ENCODE peak calls at places on chromosomes 6 and 20, in six cellular contexts. One of them, this sample, is unnamed.

GRCh38 chr6:15504581-15505350 is 158.1 kb downstream of the DTNBP1 start:
- ATAC-seq in body of pancreas: peak
- ATAC-seq in gastrocnemius medialis: peak
- ATAC-seq in heart left ventricle: peak
- ATAC-seq in right lobe of liver: peak
- ATAC-seq in A549: no peak
- ATAC-seq in this sample: peak

GRCh38 chr20:33280000-33280680 is 2.9 kb upstream of the BPIFB1 start:
- ATAC-seq in A549: no peak
- ATAC-seq in heart left ventricle: no peak
- ATAC-seq in body of pancreas: no peak
- ATAC-seq in right lobe of liver: no peak
- ATAC-seq in gastrocnemius medialis: no peak
- ATAC-seq in this sample: no peak

GRCh38 chr20:58760881-58761280 is 68.3 kb downstream of the NPEPL1 start:
- ATAC-seq in A549: no peak
- ATAC-seq in heart left ventricle: no peak
- ATAC-seq in right lobe of liver: no peak
- ATAC-seq in body of pancreas: no peak
- ATAC-seq in gastrocnemius medialis: no peak
- ATAC-seq in this sample: no peak

GRCh38 chr6:32885698-32886286 is 31.8 kb downstream of the PSMB9 start:
- ATAC-seq in A549: peak
- ATAC-seq in heart left ventricle: peak
- ATAC-seq in right lobe of liver: peak
- ATAC-seq in gastrocnemius medialis: peak
- ATAC-seq in body of pancreas: peak
- ATAC-seq in this sample: peak

GRCh38 chr6:110020888-110021287 is 42.8 kb downstream of the GPR6 start:
- ATAC-seq in right lobe of liver: no peak
- ATAC-seq in gastrocnemius medialis: no peak
- ATAC-seq in heart left ventricle: no peak
- ATAC-seq in A549: no peak
- ATAC-seq in body of pancreas: no peak
- ATAC-seq in this sample: no peak

GRCh38 chr20:58075980-58076749 is 152.3 kb downstream of the ANKRD60 start:
- ATAC-seq in body of pancreas: peak
- ATAC-seq in A549: no peak
- ATAC-seq in heart left ventricle: no peak
- ATAC-seq in right lobe of liver: no peak
- ATAC-seq in gastrocnemius medialis: no peak
- ATAC-seq in this sample: no peak

GRCh38 chr6:108837236-108837971 is 10.8 kb upstream of the ARMC2 start:
- ATAC-seq in body of pancreas: no peak
- ATAC-seq in right lobe of liver: no peak
- ATAC-seq in heart left ventricle: no peak
- ATAC-seq in gastrocnemius medialis: no peak
- ATAC-seq in A549: no peak
- ATAC-seq in this sample: no peak

GRCh38 chr6:112153926-112154621 is 66.7 kb downstream of the FAM229B start:
- ATAC-seq in A549: no peak
- ATAC-seq in gastrocnemius medialis: no peak
- ATAC-seq in right lobe of liver: no peak
- ATAC-seq in body of pancreas: no peak
- ATAC-seq in heart left ventricle: no peak
- ATAC-seq in this sample: no peak

GRCh38 chr20:31968299-31969126 is 562 bp downstream of the XKR7 start:
- ATAC-seq in right lobe of liver: peak
- ATAC-seq in body of pancreas: peak
- ATAC-seq in gastrocnemius medialis: peak
- ATAC-seq in heart left ventricle: peak
- ATAC-seq in A549: peak
- ATAC-seq in this sample: peak

GRCh38 chr20:22566876-22567658 is 17.3 kb downstream of the FOXA2 start:
- ATAC-seq in heart left ventricle: no peak
- ATAC-seq in body of pancreas: no peak
- ATAC-seq in right lobe of liver: no peak
- ATAC-seq in A549: no peak
- ATAC-seq in gastrocnemius medialis: no peak
- ATAC-seq in this sample: no peak

GRCh38 chr6:4935486-4935885 is 68.4 kb downstream of the RPP40 start:
- ATAC-seq in body of pancreas: no peak
- ATAC-seq in A549: no peak
- ATAC-seq in heart left ventricle: no peak
- ATAC-seq in gastrocnemius medialis: no peak
- ATAC-seq in right lobe of liver: no peak
- ATAC-seq in this sample: no peak

GRCh38 chr6:84392292-84392691 is 164.8 kb upstream of the CEP162 start:
- ATAC-seq in A549: no peak
- ATAC-seq in heart left ventricle: no peak
- ATAC-seq in right lobe of liver: no peak
- ATAC-seq in gastrocnemius medialis: no peak
- ATAC-seq in body of pancreas: no peak
- ATAC-seq in this sample: no peak

GRCh38 chr6:139540276-139540675 is 165.8 kb upstream of the CITED2 start:
- ATAC-seq in right lobe of liver: peak
- ATAC-seq in body of pancreas: peak
- ATAC-seq in A549: no peak
- ATAC-seq in heart left ventricle: no peak
- ATAC-seq in gastrocnemius medialis: peak
- ATAC-seq in this sample: peak

GRCh38 chr6:9412951-9413559 is 977.7 kb upstream of the SLC35B3 start:
- ATAC-seq in heart left ventricle: no peak
- ATAC-seq in right lobe of liver: peak
- ATAC-seq in gastrocnemius medialis: no peak
- ATAC-seq in A549: peak
- ATAC-seq in body of pancreas: peak
- ATAC-seq in this sample: no peak

GRCh38 chr6:52733172-52733571 is 30.1 kb downstream of the GSTA2 start:
- ATAC-seq in gastrocnemius medialis: no peak
- ATAC-seq in right lobe of liver: peak
- ATAC-seq in A549: no peak
- ATAC-seq in heart left ventricle: no peak
- ATAC-seq in body of pancreas: no peak
- ATAC-seq in this sample: no peak

GRCh38 chr20:23159256-23159922 is 73.3 kb upstream of the CD93 start:
- ATAC-seq in gastrocnemius medialis: peak
- ATAC-seq in heart left ventricle: no peak
- ATAC-seq in right lobe of liver: no peak
- ATAC-seq in body of pancreas: no peak
- ATAC-seq in A549: no peak
- ATAC-seq in this sample: no peak

GRCh38 chr20:51366155-51366886 is 176.2 kb downstream of the NFATC2 start:
- ATAC-seq in body of pancreas: peak
- ATAC-seq in right lobe of liver: no peak
- ATAC-seq in heart left ventricle: peak
- ATAC-seq in gastrocnemius medialis: peak
- ATAC-seq in A549: peak
- ATAC-seq in this sample: peak

GRCh38 chr6:147401779-147402178 is 106.7 kb upstream of the SAMD5 start:
- ATAC-seq in gastrocnemius medialis: no peak
- ATAC-seq in right lobe of liver: no peak
- ATAC-seq in body of pancreas: no peak
- ATAC-seq in A549: no peak
- ATAC-seq in heart left ventricle: no peak
- ATAC-seq in this sample: no peak

GRCh38 chr6:3183071-3183470 is 25.7 kb upstream of the TUBB2A start:
- ATAC-seq in gastrocnemius medialis: no peak
- ATAC-seq in body of pancreas: no peak
- ATAC-seq in A549: no peak
- ATAC-seq in heart left ventricle: no peak
- ATAC-seq in right lobe of liver: no peak
- ATAC-seq in this sample: no peak

GRCh38 chr6:68038815-68039408 is 596.2 kb upstream of the ADGRB3 start:
- ATAC-seq in heart left ventricle: no peak
- ATAC-seq in A549: no peak
- ATAC-seq in right lobe of liver: no peak
- ATAC-seq in gastrocnemius medialis: no peak
- ATAC-seq in body of pancreas: no peak
- ATAC-seq in this sample: no peak

GRCh38 chr6:122109075-122109474 is 290.4 kb upstream of the HSF2 start:
- ATAC-seq in gastrocnemius medialis: peak
- ATAC-seq in body of pancreas: no peak
- ATAC-seq in heart left ventricle: no peak
- ATAC-seq in right lobe of liver: no peak
- ATAC-seq in A549: no peak
- ATAC-seq in this sample: no peak

GRCh38 chr20:50810842-50811241 is 16.0 kb downstream of the BCAS4 start:
- ATAC-seq in gastrocnemius medialis: no peak
- ATAC-seq in A549: no peak
- ATAC-seq in body of pancreas: no peak
- ATAC-seq in right lobe of liver: no peak
- ATAC-seq in heart left ventricle: no peak
- ATAC-seq in this sample: no peak

GRCh38 chr6:156449128-156449527 is 328.1 kb upstream of the ARID1B start:
- ATAC-seq in A549: no peak
- ATAC-seq in body of pancreas: peak
- ATAC-seq in right lobe of liver: peak
- ATAC-seq in gastrocnemius medialis: no peak
- ATAC-seq in heart left ventricle: peak
- ATAC-seq in this sample: no peak

GRCh38 chr20:63856111-63856511 is 5.2 kb upstream of the ABHD16B start:
- ATAC-seq in gastrocnemius medialis: no peak
- ATAC-seq in A549: no peak
- ATAC-seq in right lobe of liver: no peak
- ATAC-seq in body of pancreas: no peak
- ATAC-seq in heart left ventricle: no peak
- ATAC-seq in this sample: no peak

GRCh38 chr20:41011551-41012067 is 17.0 kb upstream of the TOP1 start:
- ATAC-seq in gastrocnemius medialis: no peak
- ATAC-seq in heart left ventricle: no peak
- ATAC-seq in right lobe of liver: no peak
- ATAC-seq in body of pancreas: no peak
- ATAC-seq in A549: no peak
- ATAC-seq in this sample: no peak

GRCh38 chr20:63189322-63189642 is 26.6 kb downstream of the YTHDF1 start:
- ATAC-seq in A549: no peak
- ATAC-seq in heart left ventricle: no peak
- ATAC-seq in gastrocnemius medialis: no peak
- ATAC-seq in right lobe of liver: no peak
- ATAC-seq in body of pancreas: no peak
- ATAC-seq in this sample: no peak

GRCh38 chr20:13130100-13130706 is 90.9 kb upstream of the ISM1 start:
- ATAC-seq in right lobe of liver: no peak
- ATAC-seq in gastrocnemius medialis: no peak
- ATAC-seq in heart left ventricle: no peak
- ATAC-seq in A549: no peak
- ATAC-seq in body of pancreas: no peak
- ATAC-seq in this sample: no peak

GRCh38 chr6:36678488-36679042 is at the start of gene CDKN1A:
- ATAC-seq in heart left ventricle: peak
- ATAC-seq in gastrocnemius medialis: peak
- ATAC-seq in right lobe of liver: peak
- ATAC-seq in body of pancreas: peak
- ATAC-seq in A549: peak
- ATAC-seq in this sample: peak
- TF ChIP-seq POLR2A in heart left ventricle: peak
- TF ChIP-seq POLR2A in gastrocnemius medialis: peak
- TF ChIP-seq POLR2A in right lobe of liver: peak
- TF ChIP-seq POLR2A in body of pancreas: peak
- TF ChIP-seq POLR2A in A549: peak
- TF ChIP-seq POLR2A in this sample: peak

GRCh38 chr6:43669050-43669921 is 18.3 kb downstream of the MRPS18A start:
- ATAC-seq in heart left ventricle: peak
- ATAC-seq in body of pancreas: no peak
- ATAC-seq in right lobe of liver: no peak
- ATAC-seq in gastrocnemius medialis: peak
- ATAC-seq in A549: no peak
- ATAC-seq in this sample: peak

GRCh38 chr6:43668151-43669028 is 19.2 kb downstream of the MRPS18A start:
- ATAC-seq in heart left ventricle: peak
- ATAC-seq in body of pancreas: peak
- ATAC-seq in gastrocnemius medialis: peak
- ATAC-seq in right lobe of liver: peak
- ATAC-seq in A549: peak
- ATAC-seq in this sample: peak

GRCh38 chr6:43665376-43665775 is 20.5 kb downstream of the RSPH9 start:
- ATAC-seq in gastrocnemius medialis: no peak
- ATAC-seq in heart left ventricle: no peak
- ATAC-seq in right lobe of liver: no peak
- ATAC-seq in A549: no peak
- ATAC-seq in body of pancreas: no peak
- ATAC-seq in this sample: no peak

GRCh38 chr6:43666181-43666920 is 21.2 kb downstream of the MRPS18A start:
- ATAC-seq in body of pancreas: no peak
- ATAC-seq in gastrocnemius medialis: peak
- ATAC-seq in A549: no peak
- ATAC-seq in heart left ventricle: no peak
- ATAC-seq in right lobe of liver: no peak
- ATAC-seq in this sample: no peak

DNA sequence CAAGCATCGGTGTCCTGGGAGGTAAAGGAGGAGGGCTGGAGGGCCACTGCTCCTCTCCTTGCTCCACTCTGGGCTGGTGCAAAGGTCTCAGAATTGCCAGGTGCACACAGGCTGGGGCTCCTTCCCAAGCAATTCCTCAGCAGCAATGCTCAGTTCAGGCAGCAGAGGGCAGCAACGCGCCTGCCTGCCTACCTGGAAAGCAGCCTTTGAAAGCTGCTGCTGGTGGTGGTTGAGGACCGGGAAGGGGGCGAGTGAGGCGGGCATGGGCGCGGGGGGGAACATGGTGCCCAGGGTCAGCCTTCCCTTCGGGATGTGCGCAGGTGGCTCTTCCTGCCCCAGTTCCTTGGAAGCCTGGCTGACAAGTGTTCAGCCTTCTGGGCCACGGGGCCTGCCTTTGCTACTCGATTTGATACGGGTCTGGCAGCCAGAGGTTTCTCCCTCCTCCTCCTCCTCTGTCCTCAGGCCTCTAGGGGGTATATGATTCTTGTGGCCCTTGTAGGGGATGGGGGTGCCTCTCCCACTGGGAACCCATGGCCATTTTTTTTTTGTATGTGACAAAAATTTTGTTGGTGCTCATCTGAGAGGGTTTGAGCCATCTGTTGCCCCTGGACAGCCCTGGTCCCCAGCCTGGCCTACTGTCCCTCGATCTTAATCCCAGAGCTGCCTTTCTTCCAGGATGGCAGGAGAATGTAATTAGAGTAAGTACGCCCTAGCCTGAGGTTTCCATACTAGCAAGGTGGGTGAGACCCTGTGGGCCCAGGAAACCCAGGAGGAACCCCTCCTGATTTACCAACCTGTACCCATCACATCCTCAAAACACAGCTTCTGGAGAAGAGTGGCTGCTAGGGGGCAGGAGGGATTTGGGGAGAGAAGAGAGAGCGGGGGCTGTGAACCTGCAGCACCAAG is 20.1 kb downstream of the MRPS18A start:
- ATAC-seq in heart left ventricle: peak
- ATAC-seq in right lobe of liver: peak
- ATAC-seq in body of pancreas: peak
- ATAC-seq in A549: peak
- ATAC-seq in gastrocnemius medialis: peak
- ATAC-seq in this sample: peak
- TF ChIP-seq POLR2A in heart left ventricle: no peak
- TF ChIP-seq POLR2A in right lobe of liver: no peak
- TF ChIP-seq POLR2A in body of pancreas: no peak
- TF ChIP-seq POLR2A in A549: no peak
- TF ChIP-seq POLR2A in gastrocnemius medialis: peak
- TF ChIP-seq POLR2A in this sample: no peak

GRCh38 chr6:34887753-34888440 is at the start of gene TAF11:
- ATAC-seq in A549: peak
- ATAC-seq in gastrocnemius medialis: peak
- ATAC-seq in right lobe of liver: peak
- ATAC-seq in body of pancreas: peak
- ATAC-seq in heart left ventricle: peak
- ATAC-seq in this sample: peak
- TF ChIP-seq POLR2A in A549: peak
- TF ChIP-seq POLR2A in gastrocnemius medialis: peak
- TF ChIP-seq POLR2A in right lobe of liver: peak
- TF ChIP-seq POLR2A in body of pancreas: peak
- TF ChIP-seq POLR2A in heart left ventricle: peak
- TF ChIP-seq POLR2A in this sample: peak

GRCh38 chr6:16759646-16760535 is 1.4 kb downstream of the ATXN1 start:
- ATAC-seq in gastrocnemius medialis: peak
- ATAC-seq in body of pancreas: peak
- ATAC-seq in A549: peak
- ATAC-seq in heart left ventricle: peak
- ATAC-seq in right lobe of liver: peak
- ATAC-seq in this sample: peak
- TF ChIP-seq POLR2A in gastrocnemius medialis: peak
- TF ChIP-seq POLR2A in body of pancreas: peak
- TF ChIP-seq POLR2A in A549: peak
- TF ChIP-seq POLR2A in heart left ventricle: peak
- TF ChIP-seq POLR2A in right lobe of liver: peak
- TF ChIP-seq POLR2A in this sample: peak